ENCODE peak calls at places on chromosomes 12 and 14, in nine cellular contexts. N, Q, O, T, E, Y, M, W and L are unnamed samples.

GRCh38 chr14:51202914-51203665 is 37.0 kb upstream of the TMX1 start:
- DNase-seq in W (peak; percentile 24), T (no peak), O (no peak), N (no peak), M (no peak), E (no peak), Y (no peak), Q (no peak), L (no peak)

GRCh38 chr12:126483145-126484068 is 1418.2 kb downstream of the AACS start:
- DNase-seq in W (no peak), N (no peak), M (no peak), Q (no peak), T (no peak), Y (no peak), O (no peak), E (no peak), L (no peak)

GRCh38 chr12:117360551-117361311 is 695 bp downstream of the NOS1 start:
- DNase-seq in M (no peak), T (no peak), E (no peak), Q (no peak), Y (no peak), N (no peak), O (no peak), W (no peak), L (no peak)

GRCh38 chr12:20523658-20524057 is 155.3 kb downstream of the PDE3A start:
- DNase-seq in T (no peak), W (no peak), Q (no peak), E (no peak), Y (no peak), N (no peak), O (no peak), M (no peak), L (no peak)

GRCh38 chr14:50797250-50798047 is 33.5 kb downstream of the NIN start:
- DNase-seq in M (no peak), E (no peak), O (no peak), N (no peak), Y (no peak), W (no peak), T (no peak), Q (no peak), L (no peak)

GRCh38 chr14:71348817-71349216 is 441.6 kb downstream of the PCNX1 start:
- DNase-seq in M (no peak), Y (no peak), Q (no peak), N (no peak), W (no peak), O (no peak), T (no peak), E (no peak), L (no peak)

GRCh38 chr14:104956290-104956890 is 21.8 kb downstream of the AHNAK2 start:
- DNase-seq in Y (no peak), M (no peak), W (no peak), O (no peak), Q (no peak), E (no peak), T (no peak), N (no peak), L (no peak)

GRCh38 chr14:72665259-72665658 is 228.6 kb downstream of the DPF3 start:
- DNase-seq in W (no peak), E (no peak), Q (peak; percentile 96), O (no peak), Y (peak; percentile 91), N (peak; percentile 74), M (no peak), T (no peak), L (no peak)

GRCh38 chr12:109617496-109617895 is 43.9 kb downstream of the MVK start:
- DNase-seq in Y (no peak), E (no peak), M (no peak), Q (no peak), T (no peak), N (no peak), O (no peak), W (no peak), L (no peak)

GRCh38 chr14:21241218-21241819 is 27.9 kb downstream of the HNRNPC start:
- DNase-seq in Q (peak; percentile 11), T (no peak), M (no peak), O (no peak), W (no peak), E (no peak), Y (peak; percentile 51), N (peak; percentile 25), L (no peak)

GRCh38 chr12:65590318-65590717 is 234.0 kb upstream of the HMGA2 start:
- DNase-seq in W (no peak), N (no peak), E (no peak), T (no peak), M (no peak), Q (no peak), Y (no peak), O (no peak), L (no peak)

GRCh38 chr12:1611775-1612174 is 17.3 kb upstream of the WNT5B start:
- DNase-seq in T (no peak), Y (peak; percentile 46), N (no peak), Q (peak; percentile 76), O (no peak), M (no peak), W (no peak), E (no peak), L (no peak)

GRCh38 chr12:953776-954175 is 4.3 kb upstream of the RAD52 start:
- DNase-seq in O (no peak), Y (peak; percentile 18), E (no peak), M (no peak), W (no peak), Q (no peak), T (no peak), N (no peak), L (no peak)

GRCh38 chr12:64608901-64609542 is 1.3 kb upstream of the RASSF3 start:
- DNase-seq in W (no peak), M (peak; percentile 13), E (no peak), N (peak; percentile 92), Q (no peak), Y (peak; percentile 80), O (peak; percentile 80), T (no peak), L (no peak)

GRCh38 chr12:32566663-32567634 is 112.2 kb upstream of the DNM1L start:
- DNase-seq in Q (no peak), N (peak; percentile 37), E (no peak), W (no peak), Y (no peak), T (no peak), M (no peak), O (peak; percentile 77), L (no peak)
- H3K27ac ChIP-seq in Q (no peak overlapping the region), N (peak overlapping the region; percentile 76), E (no peak overlapping the region), W (peak overlapping the region; percentile 21), Y (peak overlapping the region; percentile 29), T (peak overlapping the region; percentile 10), M (peak overlapping the region; percentile 64), O (peak overlapping the region; percentile 68), L (peak overlapping the region; percentile 71)

GRCh38 chr14:68322970-68323620 is 469.8 kb downstream of the ZFP36L1 start:
- DNase-seq in E (no peak), Y (no peak), M (no peak), N (no peak), Q (no peak), T (peak; percentile 72), W (no peak), O (no peak), L (no peak)

GRCh38 chr14:68320495-68320894 is 472.4 kb downstream of the ZFP36L1 start:
- DNase-seq in W (no peak), T (no peak), O (no peak), N (no peak), Q (no peak), Y (no peak), M (no peak), E (no peak), L (no peak)

GRCh38 chr14:68327231-68327630 is 465.6 kb downstream of the ZFP36L1 start:
- DNase-seq in T (no peak), W (no peak), E (no peak), Q (no peak), M (no peak), O (no peak), Y (no peak), N (no peak), L (no peak)

GRCh38 chr14:68328509-68328908 is 464.4 kb downstream of the ZFP36L1 start:
- DNase-seq in W (no peak), Y (no peak), T (no peak), Q (no peak), O (no peak), M (no peak), N (no peak), E (no peak), L (no peak)

GRCh38 chr14:68325267-68325807 is 467.5 kb downstream of the ZFP36L1 start:
- DNase-seq in T (no peak), Y (no peak), M (no peak), W (no peak), N (no peak), O (no peak), E (no peak), Q (no peak), L (no peak)
- H3K27ac ChIP-seq in T (no peak overlapping the region), Y (no peak overlapping the region), M (no peak overlapping the region), W (no peak overlapping the region), N (no peak overlapping the region), O (no peak overlapping the region), E (no peak overlapping the region), Q (no peak overlapping the region), L (no peak overlapping the region)

GRCh38 chr12:51908876-51909592 is 1.7 kb downstream of the ACVRL1 start:
- DNase-seq in N (no peak), Q (no peak), T (no peak), M (no peak), Y (no peak), W (no peak), O (no peak), E (no peak), L (peak; percentile 20)

GRCh38 chr12:51906452-51907082 is 737 bp upstream of the ACVRL1 start:
- DNase-seq in Y (no peak), O (no peak), W (peak; percentile 56), T (no peak), M (no peak), Q (no peak), N (no peak), E (no peak), L (no peak)

GRCh38 chr12:51907864-51908425 is 641 bp downstream of the ACVRL1 start:
- DNase-seq in Y (no peak), T (no peak), E (no peak), Q (no peak), O (no peak), M (no peak), N (no peak), W (no peak), L (no peak)

GRCh38 chr12:51905507-51906438 is 1.5 kb upstream of the ACVRL1 start:
- DNase-seq in O (peak; percentile 49), T (peak; percentile 52), W (peak; percentile 40), Y (peak; percentile 91), E (no peak), Q (no peak), N (no peak), M (peak; percentile 89), L (no peak)

GRCh38 chr12:51907083-51907863 is at the start of gene ACVRL1:
- DNase-seq in W (peak; percentile 75), Y (no peak), O (peak; percentile 32), E (no peak), T (no peak), Q (no peak), N (no peak), M (no peak), L (no peak)
- H3K27ac ChIP-seq in W (peak within 1 kb of the TSS; percentile 87), Y (no peak within 1 kb of the TSS), O (peak within 1 kb of the TSS; percentile 47), E (no peak within 1 kb of the TSS), T (peak within 1 kb of the TSS; percentile 90), Q (no peak within 1 kb of the TSS), N (no peak within 1 kb of the TSS), M (peak within 1 kb of the TSS; percentile 94), L (peak within 1 kb of the TSS; percentile 85)

DNA sequence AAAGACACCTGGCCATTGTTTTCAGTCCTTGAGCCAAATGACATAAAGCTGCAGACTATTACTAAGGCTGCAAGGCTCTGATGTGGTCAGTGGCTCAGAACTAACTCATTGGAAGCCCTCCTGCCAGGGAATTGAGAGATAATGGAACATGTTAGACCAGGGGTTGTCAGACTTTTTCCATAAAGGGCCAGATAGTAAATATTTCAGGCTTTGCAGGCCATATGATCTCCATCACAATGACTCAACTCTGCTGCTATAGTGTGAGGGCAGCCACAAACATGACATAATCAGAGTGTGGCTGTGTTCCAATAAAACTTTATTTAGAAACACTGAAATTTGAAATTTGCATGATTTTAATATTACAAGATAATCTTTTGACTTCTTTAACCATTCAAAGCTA is 140.3 kb downstream of the TMEM30B start:
- DNase-seq in Y (peak; percentile 52), N (no peak), E (no peak), O (no peak), T (no peak), W (no peak), Q (peak; percentile 80), M (no peak), L (no peak)
- H3K27ac ChIP-seq in Y (peak overlapping the region; percentile 21), N (no peak overlapping the region), E (no peak overlapping the region), O (no peak overlapping the region), T (no peak overlapping the region), W (no peak overlapping the region), Q (peak overlapping the region; percentile 87), M (no peak overlapping the region), L (no peak overlapping the region)